ENCODE peak calls at places on chromosomes 1 and 21, in eight cellular contexts. R, D, A, N, T, M, G and S are unnamed samples.

GRCh38 chr1:63835075-63835633 is 61.3 kb downstream of the ROR1 start:
- DNase-seq in A (no peak), R (no peak), T (no peak), N (no peak), M (no peak), D (peak; percentile 26), G (no peak), S (no peak)

GRCh38 chr1:201258763-201259230 is 24.5 kb upstream of the PKP1 start:
- DNase-seq in N (no peak), R (no peak), D (no peak), T (no peak), M (no peak), A (no peak), G (no peak), S (no peak)

GRCh38 chr1:240190881-240191385 is 99.2 kb downstream of the FMN2 start:
- DNase-seq in N (peak; percentile 25), D (peak; percentile 10), M (peak; percentile 44), G (peak; percentile 95), T (no peak), A (no peak), R (no peak), S (peak; percentile 13)

GRCh38 chr1:18256318-18257235 is 149.0 kb downstream of the IGSF21 start:
- DNase-seq in M (peak; percentile 60), D (no peak), N (peak; percentile 88), A (peak; percentile 93), G (peak; percentile 26), T (peak; percentile 8), R (no peak), S (no peak)

GRCh38 chr1:86913399-86913895 is 479 bp downstream of the SELENOF start:
- DNase-seq in G (peak; percentile 78), M (peak; percentile 75), T (peak; percentile 18), R (no peak), A (no peak), D (no peak), N (peak; percentile 58), S (peak; percentile 30)

GRCh38 chr1:76583875-76584477 is 283.3 kb upstream of the ST6GALNAC5 start:
- DNase-seq in M (no peak), T (no peak), N (no peak), G (no peak), A (no peak), D (no peak), R (no peak), S (no peak)

GRCh38 chr21:28822882-28823335 is 169.8 kb downstream of the LTN1 start:
- DNase-seq in M (peak; percentile 53), N (no peak), G (peak; percentile 87), D (no peak), R (no peak), A (no peak), T (no peak), S (no peak)

GRCh38 chr1:72623299-72623708 is 341.0 kb upstream of the NEGR1 start:
- DNase-seq in T (no peak), R (peak; percentile 2), A (no peak), M (peak; percentile 55), N (peak; percentile 40), D (peak; percentile 49), G (peak; percentile 82), S (peak; percentile 29)

GRCh38 chr1:208951908-208952307 is 631.6 kb upstream of the CAMK1G start:
- DNase-seq in D (no peak), T (no peak), M (no peak), A (no peak), R (no peak), N (peak; percentile 82), G (no peak), S (peak; percentile 91)

GRCh38 chr1:168960595-168960994 is 145.9 kb upstream of the ATP1B1 start:
- DNase-seq in R (peak; percentile 60), T (no peak), G (no peak), M (peak; percentile 24), D (no peak), N (no peak), A (no peak), S (no peak)

GRCh38 chr21:15754640-15755039 is 24.9 kb downstream of the USP25 start:
- DNase-seq in R (no peak), M (no peak), T (no peak), G (peak; percentile 58), D (no peak), A (no peak), N (no peak), S (no peak)

GRCh38 chr21:44884059-44884458 is 10.6 kb upstream of the PTTG1IP start:
- DNase-seq in N (no peak), G (no peak), A (no peak), D (no peak), T (no peak), R (no peak), M (no peak), S (no peak)

GRCh38 chr1:110538082-110538481 is 19.1 kb upstream of the KCNA10 start:
- DNase-seq in A (no peak), R (peak; percentile 66), D (no peak), N (no peak), M (no peak), G (no peak), T (no peak), S (no peak)

GRCh38 chr21:45465105-45465504 is 60.1 kb downstream of the COL18A1 start:
- DNase-seq in M (no peak), N (no peak), G (no peak), T (no peak), R (no peak), D (no peak), A (no peak), S (no peak)

GRCh38 chr1:15153184-15153841 is at the start of gene TMEM51:
- DNase-seq in N (peak; percentile 75), A (peak; percentile 85), M (peak; percentile 78), T (no peak), G (peak; percentile 69), D (no peak), R (peak; percentile 40), S (peak; percentile 93)

GRCh38 chr1:63321061-63321787 is 1.1 kb upstream of the FOXD3 start:
- DNase-seq in T (no peak), N (no peak), M (no peak), A (peak; percentile 36), D (no peak), G (no peak), R (no peak), S (no peak)

GRCh38 chr1:29641921-29642320 is 405.6 kb downstream of the PTPRU start:
- DNase-seq in R (no peak), G (no peak), D (no peak), N (no peak), A (no peak), T (no peak), M (no peak), S (no peak)

GRCh38 chr1:118339431-118340146 is 154.6 kb upstream of the SPAG17 start:
- DNase-seq in G (no peak), R (no peak), N (no peak), D (no peak), M (no peak), A (no peak), T (no peak), S (no peak)

GRCh38 chr1:113207019-113207418 is 134.0 kb downstream of the LRIG2 start:
- DNase-seq in G (no peak), N (no peak), A (no peak), M (no peak), D (no peak), R (no peak), T (no peak), S (peak; percentile 4)

GRCh38 chr1:111729271-111729921 is 9.8 kb downstream of the INKA2 start:
- DNase-seq in G (no peak), T (no peak), M (no peak), R (peak; percentile 17), N (no peak), D (no peak), A (no peak), S (no peak)

GRCh38 chr1:60560701-60561100 is 487.1 kb upstream of the C1orf87 start:
- DNase-seq in A (no peak), D (no peak), N (no peak), M (no peak), G (no peak), R (no peak), T (no peak), S (no peak)

GRCh38 chr1:229570891-229571516 is 12.5 kb upstream of the ABCB10 start:
- DNase-seq in R (no peak), D (peak; percentile 57), A (no peak), M (peak; percentile 9), G (no peak), N (no peak), T (no peak), S (peak; percentile 10)